ENCODE peak calls at places on chromosomes 3 and 15, in six cellular contexts. C is activated T-cell treated with anti-CD3 and anti-CD28 coated beads, Interleukin-2, amount 50 U/mL, for 72 hours; K is COR-L47; I is left lobe of liver; W is effector memory CD4-positive, alpha-beta T cell; Y is brain pericyte. P is an unnamed sample.
A peak's percentile ranks its signal among the peaks of the same experiment; 100 is the strongest.

GRCh38 chr3:164479406-164479805 is 598.9 kb downstream of the SI start:
- DNase-seq in C (no peak), K (peak; percentile 71), I (no peak), W (no peak), Y (no peak), P (no peak)

GRCh38 chr15:43544266-43544665 is 26.9 kb downstream of the MAP1A start:
- DNase-seq in C (no peak), K (no peak), I (no peak), W (no peak), Y (no peak), P (no peak)

GRCh38 chr15:71747128-71748083 is 62.9 kb upstream of the NR2E3 start:
- DNase-seq in C (no peak), K (no peak), I (no peak), W (no peak), Y (peak; percentile 79), P (no peak)

GRCh38 chr3:111473550-111473949 is 68.4 kb upstream of the CD96 start:
- DNase-seq in C (no peak), K (no peak), I (no peak), W (no peak), Y (no peak), P (no peak)

GRCh38 chr15:77329202-77329601 is 90.7 kb downstream of the PEAK1 start:
- DNase-seq in C (no peak), K (no peak), I (no peak), W (no peak), Y (no peak), P (no peak)

GRCh38 chr15:92418864-92419263 is 25.2 kb downstream of the ST8SIA2 start:
- DNase-seq in C (no peak), K (no peak), I (no peak), W (no peak), Y (no peak), P (no peak)

GRCh38 chr3:128794067-128794768 is 68.2 kb downstream of the RAB7A start:
- DNase-seq in C (peak; percentile 52), K (no peak), I (no peak), W (no peak), Y (no peak), P (no peak)

GRCh38 chr3:160040181-160040580 is 51.5 kb downstream of the IL12A start:
- DNase-seq in C (no peak), K (no peak), I (no peak), W (no peak), Y (no peak), P (no peak)

GRCh38 chr3:30610702-30611410 is 4.5 kb downstream of the TGFBR2 start:
- DNase-seq in C (no peak), K (no peak), I (no peak), W (no peak), Y (no peak), P (no peak)

GRCh38 chr3:54931182-54931581 is 3.3 kb upstream of the LRTM1 start:
- DNase-seq in C (no peak), K (no peak), I (no peak), W (no peak), Y (no peak), P (peak; percentile 60)

GRCh38 chr15:29053006-29053405 is 167.2 kb downstream of the APBA2 start:
- DNase-seq in C (no peak), K (no peak), I (no peak), W (no peak), Y (no peak), P (no peak)

GRCh38 chr3:119063471-119063870 is 28.8 kb upstream of the IGSF11 start:
- DNase-seq in C (no peak), K (no peak), I (no peak), W (no peak), Y (no peak), P (no peak)

GRCh38 chr15:80003171-80003570 is 32.2 kb upstream of the BCL2A1 start:
- DNase-seq in C (no peak), K (no peak), I (peak; percentile 30), W (no peak), Y (no peak), P (no peak)

GRCh38 chr15:85831415-85832113 is 36.8 kb upstream of the KLHL25 start:
- DNase-seq in C (peak; percentile 19), K (peak; percentile 45), I (peak; percentile 67), W (no peak), Y (no peak), P (peak; percentile 91)

GRCh38 chr3:15647629-15648167 is 46.2 kb downstream of the BTD start:
- DNase-seq in C (peak; percentile 61), K (no peak), I (no peak), W (peak; percentile 43), Y (peak; percentile 83), P (no peak)

GRCh38 chr3:171258316-171258715 is 201.9 kb downstream of the TNIK start:
- DNase-seq in C (no peak), K (no peak), I (no peak), W (no peak), Y (no peak), P (no peak)

GRCh38 chr3:48558446-48559134 is 2.0 kb upstream of the PFKFB4 start:
- DNase-seq in C (no peak), K (no peak), I (no peak), W (no peak), Y (no peak), P (no peak)

GRCh38 chr15:87816811-87817210 is 439.7 kb downstream of the NTRK3 start:
- DNase-seq in C (no peak), K (no peak), I (no peak), W (no peak), Y (no peak), P (no peak)

GRCh38 chr3:16761576-16761975 is 123.2 kb upstream of the PLCL2 start:
- DNase-seq in C (no peak), K (no peak), I (no peak), W (no peak), Y (no peak), P (no peak)

GRCh38 chr3:17032407-17033034 is 147.8 kb downstream of the PLCL2 start:
- DNase-seq in C (no peak), K (no peak), I (no peak), W (no peak), Y (no peak), P (no peak)

GRCh38 chr3:70539908-70540307 is 227.5 kb upstream of the MDFIC2 start:
- DNase-seq in C (no peak), K (no peak), I (no peak), W (no peak), Y (no peak), P (no peak)

GRCh38 chr15:89409184-89409992 is 74.8 kb upstream of the POLG start:
- DNase-seq in C (peak; percentile 30), K (no peak), I (no peak), W (no peak), Y (no peak), P (peak; percentile 64)

GRCh38 chr3:135500034-135500433 is 465.5 kb upstream of the PPP2R3A start:
- DNase-seq in C (no peak), K (no peak), I (no peak), W (no peak), Y (no peak), P (no peak)

GRCh38 chr15:63503739-63504246 is 600 bp upstream of the USP3 start:
- DNase-seq in C (peak; percentile 89), K (no peak), I (peak; percentile 79), W (peak; percentile 80), Y (no peak), P (no peak)

GRCh38 chr3:124951511-124952390 is 17.2 kb upstream of the MUC13 start:
- DNase-seq in C (no peak), K (no peak), I (no peak), W (no peak), Y (no peak), P (no peak)

GRCh38 chr3:129855454-129856419 is 37.8 kb downstream of the TMCC1 start:
- DNase-seq in C (no peak), K (no peak), I (no peak), W (no peak), Y (peak; percentile 24), P (no peak)

GRCh38 chr15:76339302-76340197 is 3.0 kb downstream of the ISL2 start:
- DNase-seq in C (no peak), K (no peak), I (no peak), W (no peak), Y (no peak), P (no peak)

GRCh38 chr3:122858373-122858772 is 63.5 kb downstream of the SLC49A4 start:
- DNase-seq in C (no peak), K (no peak), I (no peak), W (no peak), Y (no peak), P (no peak)

GRCh38 chr15:48437178-48437577 is 105.9 kb downstream of the DUT start:
- DNase-seq in C (no peak), K (no peak), I (no peak), W (no peak), Y (no peak), P (no peak)

GRCh38 chr15:41559239-41559488 is 152 bp downstream of the TYRO3 start:
- DNase-seq in C (no peak), K (no peak), I (no peak), W (no peak), Y (no peak), P (no peak)

GRCh38 chr3:148757238-148757930 is 59.7 kb downstream of the AGTR1 start:
- DNase-seq in C (no peak), K (no peak), I (no peak), W (no peak), Y (peak; percentile 8), P (no peak)

GRCh38 chr3:53045784-53046170 is at the start of gene SFMBT1:
- DNase-seq in C (peak; percentile 77), K (peak; percentile 26), I (peak; percentile 78), W (peak; percentile 64), Y (no peak), P (peak; percentile 86)

GRCh38 chr3:43260412-43260811 is 25.9 kb upstream of the SNRK start:
- DNase-seq in C (no peak), K (no peak), I (no peak), W (no peak), Y (no peak), P (no peak)

GRCh38 chr3:57961828-57962447 is 46.3 kb upstream of the FLNB start:
- DNase-seq in C (no peak), K (no peak), I (no peak), W (no peak), Y (no peak), P (no peak)

GRCh38 chr15:100783296-100783695 is 96.3 kb upstream of the ALDH1A3 start:
- DNase-seq in C (no peak), K (no peak), I (peak; percentile 16), W (no peak), Y (no peak), P (peak; percentile 76)

GRCh38 chr15:47194718-47195117 is 522.6 kb upstream of the SEMA6D start:
- DNase-seq in C (no peak), K (peak; percentile 22), I (no peak), W (no peak), Y (no peak), P (no peak)

GRCh38 chr3:101615525-101615924 is 41.5 kb downstream of the PCNP start:
- DNase-seq in C (no peak), K (no peak), I (no peak), W (no peak), Y (no peak), P (no peak)

GRCh38 chr3:71930056-71930991 is 145.4 kb upstream of the PROK2 start:
- DNase-seq in C (peak; percentile 14), K (peak; percentile 5), I (no peak), W (no peak), Y (no peak), P (no peak)

GRCh38 chr3:29494305-29495036 is 213.6 kb downstream of the RBMS3 start:
- DNase-seq in C (no peak), K (no peak), I (no peak), W (no peak), Y (no peak), P (no peak)